ENCODE peak calls at places on chromosomes 5 and 9, in six cellular contexts. One of them, this sample, is unnamed.

GRCh38 chr5:59164041-59164830 is 581.4 kb downstream of the RAB3C start:
- DNase-seq in endodermal cell: no peak
- DNase-seq in CD8-positive, alpha-beta T cell: no peak
- DNase-seq in transverse colon: no peak
- DNase-seq in astrocyte: peak; percentile 41
- DNase-seq in tibial artery: no peak
- DNase-seq in this sample: no peak

GRCh38 chr5:98734646-98735045 is 38.8 kb upstream of the RGMB start:
- DNase-seq in astrocyte: no peak
- DNase-seq in tibial artery: no peak
- DNase-seq in transverse colon: no peak
- DNase-seq in CD8-positive, alpha-beta T cell: no peak
- DNase-seq in endodermal cell: no peak
- DNase-seq in this sample: no peak

GRCh38 chr5:6333182-6333905 is 45.0 kb downstream of the MED10 start:
- DNase-seq in tibial artery: no peak
- DNase-seq in transverse colon: no peak
- DNase-seq in endodermal cell: no peak
- DNase-seq in astrocyte: no peak
- DNase-seq in CD8-positive, alpha-beta T cell: no peak
- DNase-seq in this sample: no peak

GRCh38 chr5:111668713-111669112 is 88.3 kb downstream of the NREP start:
- DNase-seq in astrocyte: no peak
- DNase-seq in endodermal cell: no peak
- DNase-seq in CD8-positive, alpha-beta T cell: no peak
- DNase-seq in transverse colon: no peak
- DNase-seq in tibial artery: no peak
- DNase-seq in this sample: no peak

GRCh38 chr5:11383506-11384095 is 520.6 kb downstream of the CTNND2 start:
- DNase-seq in endodermal cell: no peak
- DNase-seq in CD8-positive, alpha-beta T cell: no peak
- DNase-seq in transverse colon: no peak
- DNase-seq in tibial artery: no peak
- DNase-seq in astrocyte: no peak
- DNase-seq in this sample: no peak

GRCh38 chr5:141914154-141914743 is 9.4 kb upstream of the DELE1 start:
- DNase-seq in astrocyte: no peak
- DNase-seq in endodermal cell: peak; percentile 86
- DNase-seq in transverse colon: peak; percentile 71
- DNase-seq in CD8-positive, alpha-beta T cell: peak; percentile 30
- DNase-seq in tibial artery: peak; percentile 72
- DNase-seq in this sample: peak; percentile 55

GRCh38 chr5:106171708-106172107 is 1499.0 kb downstream of the EFNA5 start:
- DNase-seq in CD8-positive, alpha-beta T cell: no peak
- DNase-seq in tibial artery: no peak
- DNase-seq in endodermal cell: no peak
- DNase-seq in astrocyte: peak; percentile 64
- DNase-seq in transverse colon: no peak
- DNase-seq in this sample: no peak

GRCh38 chr9:18770509-18770908 is 262.5 kb downstream of the SAXO1 start:
- DNase-seq in transverse colon: no peak
- DNase-seq in astrocyte: no peak
- DNase-seq in CD8-positive, alpha-beta T cell: no peak
- DNase-seq in tibial artery: no peak
- DNase-seq in endodermal cell: no peak
- DNase-seq in this sample: no peak

GRCh38 chr5:134142806-134143205 is 28.3 kb downstream of the TCF7 start:
- DNase-seq in transverse colon: no peak
- DNase-seq in tibial artery: peak; percentile 52
- DNase-seq in endodermal cell: peak; percentile 41
- DNase-seq in CD8-positive, alpha-beta T cell: no peak
- DNase-seq in astrocyte: no peak
- DNase-seq in this sample: no peak

GRCh38 chr5:94969174-94969573 is 315.7 kb downstream of the MCTP1 start:
- DNase-seq in transverse colon: no peak
- DNase-seq in astrocyte: peak; percentile 1
- DNase-seq in CD8-positive, alpha-beta T cell: no peak
- DNase-seq in tibial artery: no peak
- DNase-seq in endodermal cell: no peak
- DNase-seq in this sample: no peak

GRCh38 chr9:78559449-78559885 is 262.5 kb downstream of the PSAT1 start:
- DNase-seq in CD8-positive, alpha-beta T cell: no peak
- DNase-seq in transverse colon: no peak
- DNase-seq in astrocyte: peak; percentile 80
- DNase-seq in tibial artery: no peak
- DNase-seq in endodermal cell: no peak
- DNase-seq in this sample: no peak

GRCh38 chr9:135951889-135952663 is 9.1 kb downstream of the UBAC1 start:
- DNase-seq in endodermal cell: no peak
- DNase-seq in transverse colon: no peak
- DNase-seq in tibial artery: no peak
- DNase-seq in CD8-positive, alpha-beta T cell: no peak
- DNase-seq in astrocyte: peak; percentile 85
- DNase-seq in this sample: no peak

GRCh38 chr5:74357827-74358226 is 282.7 kb downstream of the ENC1 start:
- DNase-seq in transverse colon: no peak
- DNase-seq in astrocyte: no peak
- DNase-seq in tibial artery: no peak
- DNase-seq in endodermal cell: no peak
- DNase-seq in CD8-positive, alpha-beta T cell: no peak
- DNase-seq in this sample: no peak

GRCh38 chr5:90558344-90559192 is at the start of gene ADGRV1:
- DNase-seq in transverse colon: peak; percentile 89
- DNase-seq in astrocyte: peak; percentile 62
- DNase-seq in CD8-positive, alpha-beta T cell: no peak
- DNase-seq in endodermal cell: peak; percentile 99
- DNase-seq in tibial artery: peak; percentile 60
- DNase-seq in this sample: peak; percentile 91

GRCh38 chr5:96673127-96673526 is 11.0 kb downstream of the CAST start:
- DNase-seq in astrocyte: no peak
- DNase-seq in CD8-positive, alpha-beta T cell: no peak
- DNase-seq in tibial artery: no peak
- DNase-seq in transverse colon: no peak
- DNase-seq in endodermal cell: no peak
- DNase-seq in this sample: no peak

GRCh38 chr5:88937406-88937805 is 54.4 kb upstream of the MEF2C start:
- DNase-seq in transverse colon: no peak
- DNase-seq in tibial artery: no peak
- DNase-seq in astrocyte: no peak
- DNase-seq in CD8-positive, alpha-beta T cell: no peak
- DNase-seq in endodermal cell: no peak
- DNase-seq in this sample: no peak

GRCh38 chr5:168425997-168426863 is 60.0 kb upstream of the RARS1 start:
- DNase-seq in endodermal cell: no peak
- DNase-seq in transverse colon: no peak
- DNase-seq in CD8-positive, alpha-beta T cell: no peak
- DNase-seq in tibial artery: no peak
- DNase-seq in astrocyte: no peak
- DNase-seq in this sample: no peak

GRCh38 chr9:15738011-15738410 is 185.2 kb downstream of the CCDC171 start:
- DNase-seq in astrocyte: no peak
- DNase-seq in transverse colon: no peak
- DNase-seq in endodermal cell: no peak
- DNase-seq in CD8-positive, alpha-beta T cell: no peak
- DNase-seq in tibial artery: no peak
- DNase-seq in this sample: no peak

GRCh38 chr5:55037046-55037771 is 13.2 kb downstream of the GZMK start:
- DNase-seq in transverse colon: peak; percentile 20
- DNase-seq in endodermal cell: peak; percentile 70
- DNase-seq in CD8-positive, alpha-beta T cell: peak; percentile 47
- DNase-seq in astrocyte: no peak
- DNase-seq in tibial artery: no peak
- DNase-seq in this sample: no peak

GRCh38 chr9:109129470-109130197 is 9.9 kb upstream of the TMEM245 start:
- DNase-seq in astrocyte: no peak
- DNase-seq in transverse colon: no peak
- DNase-seq in CD8-positive, alpha-beta T cell: no peak
- DNase-seq in tibial artery: no peak
- DNase-seq in endodermal cell: no peak
- DNase-seq in this sample: peak; percentile 21
- H3K4me1 ChIP-seq in astrocyte: no peaks in the 10 kb centered on the region
- H3K4me1 ChIP-seq in transverse colon: no peaks in the 10 kb centered on the region
- H3K4me1 ChIP-seq in CD8-positive, alpha-beta T cell: no peaks in the 10 kb centered on the region
- H3K4me1 ChIP-seq in tibial artery: no peaks in the 10 kb centered on the region
- H3K4me1 ChIP-seq in endodermal cell: no peaks in the 10 kb centered on the region
- H3K4me1 ChIP-seq in this sample: peaks cover 7% of the 10 kb centered on the region

DNA sequence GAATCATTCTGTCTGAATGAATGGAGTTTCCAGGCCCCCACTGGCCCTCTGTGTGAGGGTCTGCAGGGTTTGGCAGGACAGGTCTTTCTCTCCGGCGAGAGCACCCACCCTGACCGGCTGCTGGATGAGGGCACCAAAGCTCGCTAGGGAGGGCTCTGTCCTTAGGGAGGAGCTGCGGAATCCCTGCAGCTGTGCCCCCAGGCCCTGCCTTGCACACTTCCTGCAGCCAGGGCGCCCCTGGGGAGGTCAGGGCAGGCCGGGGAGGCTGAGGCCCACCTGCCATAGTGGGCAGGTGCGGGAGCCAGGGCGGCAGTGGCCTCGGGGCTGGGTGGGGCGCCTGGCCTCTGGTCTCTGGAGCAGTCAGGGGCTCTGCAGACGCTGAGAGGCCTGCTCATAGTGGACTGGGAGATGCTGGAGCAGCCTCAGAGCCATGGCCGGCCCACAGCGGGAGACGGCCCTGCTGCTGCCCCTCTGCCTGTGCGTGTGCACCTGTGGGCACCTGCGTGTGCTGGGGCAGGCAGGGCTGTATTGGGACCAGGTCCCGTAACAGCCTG is 36.1 kb downstream of the EXOC3 start:
- DNase-seq in transverse colon: no peak
- DNase-seq in tibial artery: no peak
- DNase-seq in astrocyte: no peak
- DNase-seq in CD8-positive, alpha-beta T cell: no peak
- DNase-seq in endodermal cell: no peak
- DNase-seq in this sample: no peak
- H3K36me3 ChIP-seq in transverse colon: no peaks in the 10 kb centered on the region
- H3K36me3 ChIP-seq in tibial artery: no peaks in the 10 kb centered on the region
- H3K36me3 ChIP-seq in astrocyte: no peaks in the 10 kb centered on the region
- H3K36me3 ChIP-seq in CD8-positive, alpha-beta T cell: no peaks in the 10 kb centered on the region
- H3K36me3 ChIP-seq in endodermal cell: no peaks in the 10 kb centered on the region
- H3K36me3 ChIP-seq in this sample: no peaks in the 10 kb centered on the region

DNA sequence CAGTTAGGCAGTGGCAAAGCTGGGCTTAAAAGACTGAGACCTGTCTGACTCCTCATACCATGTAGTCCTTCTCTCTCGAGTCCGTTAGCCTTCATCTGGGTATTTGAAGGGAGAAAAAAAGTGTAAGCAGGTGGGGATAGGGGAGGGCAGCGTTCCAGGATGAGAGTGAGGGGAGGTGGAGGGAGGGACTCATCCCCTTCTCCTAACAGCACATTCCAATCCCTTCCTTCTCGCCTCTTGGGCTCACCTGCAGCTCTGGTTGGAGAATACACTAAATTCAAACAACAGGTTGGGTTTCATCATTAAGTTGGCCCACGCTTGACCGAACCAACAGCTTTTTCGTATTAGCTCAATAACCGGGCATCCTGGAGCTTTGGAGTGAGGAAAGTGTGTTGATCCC is 3.6 kb downstream of the NEURL1B start:
- DNase-seq in transverse colon: no peak
- DNase-seq in CD8-positive, alpha-beta T cell: no peak
- DNase-seq in tibial artery: peak; percentile 33
- DNase-seq in endodermal cell: no peak
- DNase-seq in astrocyte: no peak
- DNase-seq in this sample: no peak
- H3K4me1 ChIP-seq in transverse colon: peaks cover 67% of the 10 kb centered on the region
- H3K4me1 ChIP-seq in CD8-positive, alpha-beta T cell: peaks cover 4% of the 10 kb centered on the region
- H3K4me1 ChIP-seq in tibial artery: peaks cover 86% of the 10 kb centered on the region
- H3K4me1 ChIP-seq in endodermal cell: no peaks in the 10 kb centered on the region
- H3K4me1 ChIP-seq in astrocyte: peaks cover 6% of the 10 kb centered on the region
- H3K4me1 ChIP-seq in this sample: peaks cover 60% of the 10 kb centered on the region

GRCh38 chr5:139630855-139631254 is 17.3 kb upstream of the CXXC5 start:
- DNase-seq in tibial artery: no peak
- DNase-seq in CD8-positive, alpha-beta T cell: no peak
- DNase-seq in transverse colon: no peak
- DNase-seq in endodermal cell: no peak
- DNase-seq in astrocyte: no peak
- DNase-seq in this sample: no peak
- H3K36me3 ChIP-seq in tibial artery: peaks cover 29% of the 10 kb centered on the region
- H3K36me3 ChIP-seq in CD8-positive, alpha-beta T cell: peaks cover 12% of the 10 kb centered on the region
- H3K36me3 ChIP-seq in transverse colon: no peaks in the 10 kb centered on the region
- H3K36me3 ChIP-seq in endodermal cell: peaks cover 50% of the 10 kb centered on the region
- H3K36me3 ChIP-seq in astrocyte: peaks cover 30% of the 10 kb centered on the region
- H3K36me3 ChIP-seq in this sample: no peaks in the 10 kb centered on the region

DNA sequence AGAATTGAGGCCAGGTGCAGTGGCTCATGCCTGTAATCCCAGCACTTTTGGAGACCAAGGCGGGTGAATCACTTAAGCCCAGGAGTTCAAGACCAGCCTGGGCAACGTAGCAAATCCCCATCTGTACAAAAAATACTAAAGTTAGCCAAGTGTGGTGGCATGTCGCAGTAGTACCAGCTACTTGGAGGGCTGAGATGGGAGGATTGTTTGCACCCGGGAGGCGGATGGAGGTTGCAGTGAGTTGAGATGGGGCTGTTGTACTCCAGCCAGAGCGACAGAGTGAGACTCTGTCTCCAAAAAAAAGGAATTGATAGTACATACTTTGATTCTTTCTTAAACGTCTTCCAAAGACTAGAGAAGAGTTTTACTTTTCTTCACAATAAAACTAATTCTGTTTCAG is 132.1 kb upstream of the GRHPR start:
- DNase-seq in astrocyte: no peak
- DNase-seq in CD8-positive, alpha-beta T cell: no peak
- DNase-seq in tibial artery: no peak
- DNase-seq in transverse colon: no peak
- DNase-seq in endodermal cell: no peak
- DNase-seq in this sample: no peak
- H3K4me1 ChIP-seq in astrocyte: no peaks in the 10 kb centered on the region
- H3K4me1 ChIP-seq in CD8-positive, alpha-beta T cell: peaks cover 7% of the 10 kb centered on the region
- H3K4me1 ChIP-seq in tibial artery: peaks cover 10% of the 10 kb centered on the region
- H3K4me1 ChIP-seq in transverse colon: no peaks in the 10 kb centered on the region
- H3K4me1 ChIP-seq in endodermal cell: no peaks in the 10 kb centered on the region
- H3K4me1 ChIP-seq in this sample: no peaks in the 10 kb centered on the region

DNA sequence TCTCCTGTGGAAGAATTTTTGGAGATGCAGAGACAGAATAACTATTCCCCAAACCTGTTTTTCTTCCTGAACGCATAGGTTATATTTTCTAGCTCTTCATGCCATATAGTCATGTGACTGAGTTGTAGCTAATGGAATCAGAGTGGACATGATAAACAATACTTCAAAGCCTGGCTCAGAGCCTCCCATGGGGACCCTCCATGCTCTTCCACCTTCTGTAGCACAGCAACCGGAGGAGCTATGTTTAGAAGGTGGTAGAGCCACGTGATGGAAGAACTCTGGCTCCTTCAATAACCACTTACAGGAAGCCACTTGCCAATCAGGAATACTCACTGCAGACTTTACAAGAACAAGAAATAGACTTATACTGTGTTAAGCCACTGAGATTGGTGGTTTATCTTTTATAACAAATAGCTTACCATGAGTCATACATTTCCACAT is 39.2 kb downstream of the NADK2 start:
- DNase-seq in astrocyte: peak; percentile 83
- DNase-seq in CD8-positive, alpha-beta T cell: no peak
- DNase-seq in transverse colon: no peak
- DNase-seq in endodermal cell: no peak
- DNase-seq in tibial artery: no peak
- DNase-seq in this sample: no peak
- H3K36me3 ChIP-seq in astrocyte: no peaks in the 10 kb centered on the region
- H3K36me3 ChIP-seq in CD8-positive, alpha-beta T cell: peaks cover 3% of the 10 kb centered on the region
- H3K36me3 ChIP-seq in transverse colon: no peaks in the 10 kb centered on the region
- H3K36me3 ChIP-seq in endodermal cell: peaks cover 18% of the 10 kb centered on the region
- H3K36me3 ChIP-seq in tibial artery: peaks cover 33% of the 10 kb centered on the region
- H3K36me3 ChIP-seq in this sample: no peaks in the 10 kb centered on the region

GRCh38 chr9:124262596-124263045 is 4.9 kb downstream of the NEK6 start:
- DNase-seq in astrocyte: peak; percentile 77
- DNase-seq in tibial artery: no peak
- DNase-seq in transverse colon: no peak
- DNase-seq in CD8-positive, alpha-beta T cell: no peak
- DNase-seq in endodermal cell: peak; percentile 61
- DNase-seq in this sample: peak; percentile 55
- H3K4me1 ChIP-seq in astrocyte: peaks cover 73% of the 10 kb centered on the region
- H3K4me1 ChIP-seq in tibial artery: peaks cover 84% of the 10 kb centered on the region
- H3K4me1 ChIP-seq in transverse colon: peaks cover 63% of the 10 kb centered on the region
- H3K4me1 ChIP-seq in CD8-positive, alpha-beta T cell: no peaks in the 10 kb centered on the region
- H3K4me1 ChIP-seq in endodermal cell: peaks cover 4% of the 10 kb centered on the region
- H3K4me1 ChIP-seq in this sample: peaks cover 66% of the 10 kb centered on the region

GRCh38 chr9:126692759-126693427 is 79.2 kb downstream of the LMX1B start:
- DNase-seq in CD8-positive, alpha-beta T cell: no peak
- DNase-seq in tibial artery: no peak
- DNase-seq in astrocyte: no peak
- DNase-seq in endodermal cell: peak; percentile 38
- DNase-seq in transverse colon: no peak
- DNase-seq in this sample: no peak
- H3K36me3 ChIP-seq in CD8-positive, alpha-beta T cell: no peaks in the 10 kb centered on the region
- H3K36me3 ChIP-seq in tibial artery: no peaks in the 10 kb centered on the region
- H3K36me3 ChIP-seq in astrocyte: no peaks in the 10 kb centered on the region
- H3K36me3 ChIP-seq in endodermal cell: peaks cover 10% of the 10 kb centered on the region
- H3K36me3 ChIP-seq in transverse colon: no peaks in the 10 kb centered on the region
- H3K36me3 ChIP-seq in this sample: no peaks in the 10 kb centered on the region

This sample was measured in mucosa of descending colon.